ENCODE peak calls at places on chromosomes 4 and X, in nine cellular contexts. One of them, this sample, is unnamed.

GRCh38 chr4:165874799-165875371 is 1.8 kb downstream of the TLL1 start:
- DNase-seq in adrenal gland: no peak
- DNase-seq in right lobe of liver: peak
- DNase-seq in kidney epithelial cell: peak
- DNase-seq in breast epithelium: no peak
- DNase-seq in hepatocyte: peak
- DNase-seq in HepG2: no peak
- DNase-seq in AG09309: no peak
- DNase-seq in tibial artery: no peak
- DNase-seq in this sample: peak

GRCh38 chr4:37837446-37837845 is 11.0 kb downstream of the PGM2 start:
- DNase-seq in adrenal gland: no peak
- DNase-seq in HepG2: no peak
- DNase-seq in right lobe of liver: no peak
- DNase-seq in breast epithelium: no peak
- DNase-seq in kidney epithelial cell: no peak
- DNase-seq in tibial artery: no peak
- DNase-seq in hepatocyte: no peak
- DNase-seq in AG09309: peak
- DNase-seq in this sample: peak

GRCh38 chr4:27005512-27006246 is 145.0 kb downstream of the STIM2 start:
- DNase-seq in adrenal gland: no peak
- DNase-seq in HepG2: no peak
- DNase-seq in AG09309: peak
- DNase-seq in breast epithelium: no peak
- DNase-seq in kidney epithelial cell: no peak
- DNase-seq in hepatocyte: no peak
- DNase-seq in tibial artery: no peak
- DNase-seq in right lobe of liver: no peak
- DNase-seq in this sample: peak

GRCh38 chr4:100295792-100296191 is 105.5 kb upstream of the DDIT4L start:
- DNase-seq in adrenal gland: no peak
- DNase-seq in AG09309: no peak
- DNase-seq in kidney epithelial cell: no peak
- DNase-seq in breast epithelium: no peak
- DNase-seq in hepatocyte: no peak
- DNase-seq in right lobe of liver: no peak
- DNase-seq in tibial artery: no peak
- DNase-seq in HepG2: no peak
- DNase-seq in this sample: peak

GRCh38 chr4:112514449-112515277 is 1.3 kb downstream of the NEUROG2 start:
- DNase-seq in kidney epithelial cell: no peak
- DNase-seq in tibial artery: no peak
- DNase-seq in breast epithelium: no peak
- DNase-seq in hepatocyte: peak
- DNase-seq in adrenal gland: no peak
- DNase-seq in AG09309: no peak
- DNase-seq in right lobe of liver: no peak
- DNase-seq in HepG2: no peak
- DNase-seq in this sample: no peak

GRCh38 chrX:153474718-153475117 is 4.3 kb upstream of the HAUS7 start:
- DNase-seq in adrenal gland: peak
- DNase-seq in HepG2: no peak
- DNase-seq in kidney epithelial cell: no peak
- DNase-seq in tibial artery: peak
- DNase-seq in right lobe of liver: no peak
- DNase-seq in AG09309: no peak
- DNase-seq in hepatocyte: peak
- DNase-seq in breast epithelium: peak
- DNase-seq in this sample: peak

GRCh38 chrX:68462653-68463052 is 29.4 kb upstream of the OPHN1 start:
- DNase-seq in tibial artery: no peak
- DNase-seq in HepG2: no peak
- DNase-seq in AG09309: no peak
- DNase-seq in adrenal gland: no peak
- DNase-seq in right lobe of liver: no peak
- DNase-seq in breast epithelium: no peak
- DNase-seq in kidney epithelial cell: no peak
- DNase-seq in hepatocyte: peak
- DNase-seq in this sample: peak

GRCh38 chr4:4418676-4419370 is 31.9 kb downstream of the NSG1 start:
- DNase-seq in AG09309: no peak
- DNase-seq in hepatocyte: no peak
- DNase-seq in HepG2: no peak
- DNase-seq in tibial artery: peak
- DNase-seq in breast epithelium: peak
- DNase-seq in adrenal gland: no peak
- DNase-seq in right lobe of liver: no peak
- DNase-seq in kidney epithelial cell: peak
- DNase-seq in this sample: no peak

DNA sequence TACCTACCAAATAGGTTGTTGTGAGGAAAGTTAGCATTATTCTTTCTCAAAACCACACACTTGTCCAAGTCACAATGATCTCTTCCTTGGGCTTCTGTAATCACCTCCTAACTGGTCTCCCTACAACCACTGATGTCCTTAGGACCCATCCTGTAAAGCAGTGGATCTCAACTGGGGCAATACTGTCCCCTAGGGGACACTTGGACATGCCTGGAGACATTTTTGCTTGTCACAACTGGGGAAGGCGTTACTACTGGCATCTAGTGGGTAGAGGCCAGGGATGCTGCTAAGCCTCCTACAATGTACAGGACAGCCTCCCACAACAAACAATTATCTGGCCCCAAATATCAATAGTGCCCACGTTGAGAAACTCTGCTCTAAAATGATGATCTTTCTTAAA is 118.7 kb upstream of the AP1S2 start:
- DNase-seq in right lobe of liver: no peak
- DNase-seq in HepG2: peak
- DNase-seq in adrenal gland: peak
- DNase-seq in AG09309: no peak
- DNase-seq in hepatocyte: peak
- DNase-seq in tibial artery: no peak
- DNase-seq in kidney epithelial cell: no peak
- DNase-seq in breast epithelium: no peak
- DNase-seq in this sample: peak
- TF ChIP-seq CTCF in right lobe of liver: peak
- TF ChIP-seq CTCF in HepG2: peak
- TF ChIP-seq CTCF in adrenal gland: peak
- TF ChIP-seq CTCF in AG09309: peak
- TF ChIP-seq CTCF in hepatocyte: peak
- TF ChIP-seq CTCF in tibial artery: no peak
- TF ChIP-seq CTCF in kidney epithelial cell: peak
- TF ChIP-seq CTCF in breast epithelium: no peak
- TF ChIP-seq CTCF in this sample: peak

GRCh38 chr4:107600993-107601392 is 119.0 kb downstream of the PAPSS1 start:
- DNase-seq in hepatocyte: no peak
- DNase-seq in right lobe of liver: no peak
- DNase-seq in AG09309: no peak
- DNase-seq in kidney epithelial cell: no peak
- DNase-seq in HepG2: no peak
- DNase-seq in breast epithelium: no peak
- DNase-seq in adrenal gland: no peak
- DNase-seq in tibial artery: no peak
- DNase-seq in this sample: no peak

GRCh38 chr4:107600456-107600855 is 119.6 kb downstream of the PAPSS1 start:
- DNase-seq in hepatocyte: no peak
- DNase-seq in adrenal gland: no peak
- DNase-seq in tibial artery: no peak
- DNase-seq in HepG2: no peak
- DNase-seq in breast epithelium: no peak
- DNase-seq in AG09309: peak
- DNase-seq in right lobe of liver: no peak
- DNase-seq in kidney epithelial cell: peak
- DNase-seq in this sample: peak

GRCh38 chr4:107603430-107603829 is 116.6 kb downstream of the PAPSS1 start:
- DNase-seq in breast epithelium: no peak
- DNase-seq in adrenal gland: no peak
- DNase-seq in tibial artery: no peak
- DNase-seq in AG09309: peak
- DNase-seq in right lobe of liver: no peak
- DNase-seq in HepG2: no peak
- DNase-seq in hepatocyte: peak
- DNase-seq in kidney epithelial cell: no peak
- DNase-seq in this sample: no peak

GRCh38 chr4:107599841-107600240 is 120.2 kb downstream of the PAPSS1 start:
- DNase-seq in tibial artery: no peak
- DNase-seq in hepatocyte: no peak
- DNase-seq in kidney epithelial cell: no peak
- DNase-seq in HepG2: no peak
- DNase-seq in right lobe of liver: no peak
- DNase-seq in breast epithelium: no peak
- DNase-seq in adrenal gland: no peak
- DNase-seq in AG09309: no peak
- DNase-seq in this sample: no peak
- H3K4me3 ChIP-seq in tibial artery: no peak
- H3K4me3 ChIP-seq in hepatocyte: no peak
- H3K4me3 ChIP-seq in kidney epithelial cell: no peak
- H3K4me3 ChIP-seq in HepG2: no peak
- H3K4me3 ChIP-seq in right lobe of liver: no peak
- H3K4me3 ChIP-seq in breast epithelium: no peak
- H3K4me3 ChIP-seq in adrenal gland: no peak
- H3K4me3 ChIP-seq in AG09309: no peak
- H3K4me3 ChIP-seq in this sample: no peak

GRCh38 chr4:77578145-77578544 is 27.5 kb upstream of the CXCL13 start:
- DNase-seq in tibial artery: no peak
- DNase-seq in kidney epithelial cell: no peak
- DNase-seq in breast epithelium: no peak
- DNase-seq in right lobe of liver: no peak
- DNase-seq in HepG2: no peak
- DNase-seq in adrenal gland: no peak
- DNase-seq in AG09309: no peak
- DNase-seq in hepatocyte: no peak
- DNase-seq in this sample: no peak
- TF ChIP-seq CTCF in tibial artery: no peak
- TF ChIP-seq CTCF in kidney epithelial cell: no peak
- TF ChIP-seq CTCF in breast epithelium: no peak
- TF ChIP-seq CTCF in right lobe of liver: no peak
- TF ChIP-seq CTCF in HepG2: no peak
- TF ChIP-seq CTCF in adrenal gland: no peak
- TF ChIP-seq CTCF in AG09309: peak
- TF ChIP-seq CTCF in hepatocyte: no peak
- TF ChIP-seq CTCF in this sample: no peak

GRCh38 chr4:1852904-1853623 is 2.9 kb downstream of the LETM1 start:
- DNase-seq in HepG2: no peak
- DNase-seq in hepatocyte: no peak
- DNase-seq in right lobe of liver: no peak
- DNase-seq in breast epithelium: no peak
- DNase-seq in adrenal gland: no peak
- DNase-seq in tibial artery: no peak
- DNase-seq in kidney epithelial cell: no peak
- DNase-seq in AG09309: no peak
- DNase-seq in this sample: no peak
- H3K4me3 ChIP-seq in HepG2: no peak
- H3K4me3 ChIP-seq in hepatocyte: no peak
- H3K4me3 ChIP-seq in right lobe of liver: no peak
- H3K4me3 ChIP-seq in breast epithelium: no peak
- H3K4me3 ChIP-seq in adrenal gland: no peak
- H3K4me3 ChIP-seq in tibial artery: no peak
- H3K4me3 ChIP-seq in kidney epithelial cell: no peak
- H3K4me3 ChIP-seq in AG09309: no peak
- H3K4me3 ChIP-seq in this sample: no peak